ENCODE peak calls at places on chromosome 1, in six cellular contexts. One of them, this sample, is unnamed.

GRCh38 chr1:93813076-93813475 is 65.9 kb downstream of the DNTTIP2 start:
- DNase-seq in RPMI8226: no peak
- DNase-seq in T-cell: no peak
- DNase-seq in neural crest cell: no peak
- DNase-seq in PC-3: peak; percentile 75
- DNase-seq in tibial nerve: no peak
- DNase-seq in this sample: no peak

GRCh38 chr1:156004843-156005593 is 15.7 kb downstream of the SSR2 start:
- DNase-seq in RPMI8226: no peak
- DNase-seq in T-cell: peak; percentile 22
- DNase-seq in neural crest cell: no peak
- DNase-seq in PC-3: no peak
- DNase-seq in tibial nerve: no peak
- DNase-seq in this sample: no peak

GRCh38 chr1:184970691-184971161 is 3.6 kb downstream of the NIBAN1 start:
- DNase-seq in RPMI8226: no peak
- DNase-seq in T-cell: no peak
- DNase-seq in neural crest cell: no peak
- DNase-seq in PC-3: no peak
- DNase-seq in tibial nerve: no peak
- DNase-seq in this sample: no peak

GRCh38 chr1:176141449-176141848 is 65.6 kb downstream of the COP1 start:
- DNase-seq in RPMI8226: no peak
- DNase-seq in T-cell: no peak
- DNase-seq in neural crest cell: no peak
- DNase-seq in PC-3: no peak
- DNase-seq in tibial nerve: no peak
- DNase-seq in this sample: no peak

GRCh38 chr1:54973205-54973921 is 7.1 kb upstream of the TMEM61 start:
- DNase-seq in RPMI8226: no peak
- DNase-seq in T-cell: no peak
- DNase-seq in neural crest cell: peak; percentile 42
- DNase-seq in PC-3: peak; percentile 55
- DNase-seq in tibial nerve: no peak
- DNase-seq in this sample: peak; percentile 74

GRCh38 chr1:22767862-22768261 is 57.2 kb downstream of the EPHB2 start:
- DNase-seq in RPMI8226: no peak
- DNase-seq in T-cell: no peak
- DNase-seq in neural crest cell: no peak
- DNase-seq in PC-3: no peak
- DNase-seq in tibial nerve: no peak
- DNase-seq in this sample: no peak

GRCh38 chr1:199204231-199204630 is 565.4 kb downstream of the PTPRC start:
- DNase-seq in RPMI8226: no peak
- DNase-seq in T-cell: no peak
- DNase-seq in neural crest cell: no peak
- DNase-seq in PC-3: no peak
- DNase-seq in tibial nerve: no peak
- DNase-seq in this sample: no peak

GRCh38 chr1:81312272-81312754 is 488.4 kb upstream of the ADGRL2 start:
- DNase-seq in RPMI8226: no peak
- DNase-seq in T-cell: no peak
- DNase-seq in neural crest cell: no peak
- DNase-seq in PC-3: no peak
- DNase-seq in tibial nerve: no peak
- DNase-seq in this sample: peak; percentile 50

GRCh38 chr1:212232020-212232570 is 53.1 kb upstream of the PPP2R5A start:
- DNase-seq in RPMI8226: no peak
- DNase-seq in T-cell: no peak
- DNase-seq in neural crest cell: no peak
- DNase-seq in PC-3: no peak
- DNase-seq in tibial nerve: no peak
- DNase-seq in this sample: no peak

GRCh38 chr1:206891412-206891811 is 5.8 kb upstream of the IL24 start:
- DNase-seq in RPMI8226: no peak
- DNase-seq in T-cell: no peak
- DNase-seq in neural crest cell: no peak
- DNase-seq in PC-3: peak; percentile 66
- DNase-seq in tibial nerve: no peak
- DNase-seq in this sample: no peak

GRCh38 chr1:209388358-209388757 is 195.2 kb upstream of the CAMK1G start:
- DNase-seq in RPMI8226: no peak
- DNase-seq in T-cell: no peak
- DNase-seq in neural crest cell: no peak
- DNase-seq in PC-3: no peak
- DNase-seq in tibial nerve: no peak
- DNase-seq in this sample: no peak

GRCh38 chr1:156502749-156503671 is 2.4 kb upstream of the MEF2D start:
- DNase-seq in RPMI8226: no peak
- DNase-seq in T-cell: no peak
- DNase-seq in neural crest cell: no peak
- DNase-seq in PC-3: peak; percentile 98
- DNase-seq in tibial nerve: no peak
- DNase-seq in this sample: peak; percentile 93

GRCh38 chr1:70091811-70092210 is 113.6 kb downstream of the LRRC40 start:
- DNase-seq in RPMI8226: no peak
- DNase-seq in T-cell: no peak
- DNase-seq in neural crest cell: no peak
- DNase-seq in PC-3: no peak
- DNase-seq in tibial nerve: no peak
- DNase-seq in this sample: no peak

GRCh38 chr1:51583532-51583931 is 33.4 kb upstream of the OSBPL9 start:
- DNase-seq in RPMI8226: no peak
- DNase-seq in T-cell: no peak
- DNase-seq in neural crest cell: peak; percentile 8
- DNase-seq in PC-3: peak; percentile 43
- DNase-seq in tibial nerve: peak; percentile 60
- DNase-seq in this sample: no peak

GRCh38 chr1:38152351-38153082 is 105.9 kb upstream of the POU3F1 start:
- DNase-seq in RPMI8226: peak; percentile 47
- DNase-seq in T-cell: no peak
- DNase-seq in neural crest cell: no peak
- DNase-seq in PC-3: peak; percentile 31
- DNase-seq in tibial nerve: no peak
- DNase-seq in this sample: no peak

GRCh38 chr1:59554011-59554673 is 257.2 kb downstream of the FGGY start:
- DNase-seq in RPMI8226: no peak
- DNase-seq in T-cell: no peak
- DNase-seq in neural crest cell: no peak
- DNase-seq in PC-3: no peak
- DNase-seq in tibial nerve: no peak
- DNase-seq in this sample: no peak